ENCODE peak calls at places on chromosomes 7 and 10, in six cellular contexts. I is A549, X is transverse colon, N is H1, O is ovary, F is stomach. H is an unnamed sample.

GRCh38 chr7:1022356-1022755 is 22.0 kb upstream of the GPR146 start:
- DNase-seq in I (no peak), X (no peak), N (no peak), O (no peak), F (no peak), H (no peak)

GRCh38 chr7:151245360-151246160 is 2.9 kb downstream of the SMARCD3 start:
- DNase-seq in I (peak; percentile 88), X (peak; percentile 47), N (no peak), O (peak; percentile 80), F (peak; percentile 49), H (no peak)

GRCh38 chr7:5274441-5274840 is 8.3 kb upstream of the SLC29A4 start:
- DNase-seq in I (no peak), X (no peak), N (no peak), O (no peak), F (no peak), H (no peak)

GRCh38 chr10:29585488-29585976 is 49.2 kb downstream of the SVIL start:
- DNase-seq in I (no peak), X (no peak), N (no peak), O (no peak), F (no peak), H (no peak)

GRCh38 chr10:6786579-6787031 is 206.5 kb upstream of the PRKCQ start:
- DNase-seq in I (peak; percentile 46), X (no peak), N (no peak), O (peak; percentile 57), F (no peak), H (no peak)

GRCh38 chr7:125391921-125392320 is 462.3 kb upstream of the POT1 start:
- DNase-seq in I (no peak), X (no peak), N (no peak), O (no peak), F (no peak), H (no peak)

GRCh38 chr7:102313997-102314780 is 27.5 kb downstream of the SH2B2 start:
- DNase-seq in I (no peak), X (no peak), N (no peak), O (no peak), F (no peak), H (no peak)

GRCh38 chr7:33903770-33904679 is 1.3 kb upstream of the BMPER start:
- DNase-seq in I (peak; percentile 53), X (peak; percentile 13), N (no peak), O (peak; percentile 67), F (no peak), H (peak; percentile 33)

GRCh38 chr7:46637793-46638735 is 717.0 kb upstream of the IGFBP3 start:
- DNase-seq in I (no peak), X (no peak), N (no peak), O (no peak), F (no peak), H (no peak)

GRCh38 chr7:44887293-44887692 is 2.0 kb upstream of the PURB start:
- DNase-seq in I (no peak), X (no peak), N (no peak), O (no peak), F (no peak), H (no peak)

GRCh38 chr7:44885394-44886317 is at the start of gene PURB:
- DNase-seq in I (peak; percentile 90), X (peak; percentile 96), N (peak; percentile 70), O (peak; percentile 96), F (peak; percentile 96), H (peak; percentile 91)

GRCh38 chr7:44882899-44883298 is 2.4 kb downstream of the PURB start:
- DNase-seq in I (no peak), X (no peak), N (no peak), O (no peak), F (no peak), H (no peak)

GRCh38 chr7:44883961-44884360 is 1.4 kb downstream of the PURB start:
- DNase-seq in I (no peak), X (no peak), N (no peak), O (no peak), F (no peak), H (no peak)

DNA sequence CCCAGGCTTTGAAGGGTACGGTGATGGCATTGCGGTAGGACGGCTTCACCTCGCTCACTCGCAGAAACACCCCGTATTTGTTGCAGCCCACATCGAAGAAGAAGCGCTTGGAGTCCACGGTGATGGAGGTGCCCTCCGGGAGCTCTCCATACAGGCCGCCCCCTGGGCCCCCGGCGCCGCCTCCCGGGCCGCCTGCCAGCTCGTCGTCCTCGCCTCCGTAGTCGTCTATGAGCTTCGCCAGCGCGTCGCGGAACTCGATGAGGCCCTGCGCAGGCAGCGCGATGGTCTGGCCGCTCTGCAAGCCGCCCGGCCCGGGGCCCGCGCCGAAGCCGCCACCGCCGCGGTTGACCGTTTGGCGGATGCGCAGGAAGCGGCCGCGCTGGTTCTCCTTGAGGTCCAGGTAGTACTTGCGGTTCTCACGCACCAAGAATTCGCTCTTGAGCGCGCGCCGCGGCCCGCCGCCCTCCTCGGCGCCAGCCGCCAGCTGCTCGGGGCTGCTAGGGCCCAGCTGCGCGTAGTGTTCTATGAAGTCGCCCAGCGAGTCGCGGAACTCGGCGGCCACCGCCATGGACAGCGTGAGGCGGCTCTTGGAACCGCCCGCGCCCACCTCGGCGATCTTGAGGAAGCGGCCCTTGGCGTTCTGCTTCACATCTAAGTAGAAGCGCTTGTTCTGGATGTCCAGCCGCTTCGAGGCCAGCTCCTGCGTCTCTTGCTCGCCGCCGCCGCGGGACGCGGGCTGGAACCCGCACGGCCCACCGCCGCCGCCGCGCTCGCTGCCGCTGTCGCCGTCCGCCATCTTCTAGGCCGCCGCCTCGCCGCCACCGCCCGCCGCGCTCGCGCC is 557 bp downstream of the PURB start:
- DNase-seq in I (no peak), X (peak; percentile 59), N (no peak), O (peak; percentile 74), F (peak; percentile 55), H (peak; percentile 14)
- TF ChIP-seq EP300 in I (no peak), X (no peak), N (no peak), O (no peak), F (no peak), H (no peak)

GRCh38 chr10:124651402-124651887 is 92.7 kb downstream of the FAM53B start:
- DNase-seq in I (no peak), X (no peak), N (no peak), O (no peak), F (no peak), H (no peak)

GRCh38 chr10:124650263-124650662 is 93.9 kb downstream of the FAM53B start:
- DNase-seq in I (no peak), X (no peak), N (no peak), O (no peak), F (no peak), H (no peak)

GRCh38 chr10:124652200-124652599 is 92.0 kb downstream of the FAM53B start:
- DNase-seq in I (no peak), X (no peak), N (no peak), O (no peak), F (no peak), H (no peak)

GRCh38 chr10:124649209-124649608 is 95.0 kb downstream of the FAM53B start:
- DNase-seq in I (no peak), X (no peak), N (no peak), O (no peak), F (no peak), H (peak; percentile 32)

DNA sequence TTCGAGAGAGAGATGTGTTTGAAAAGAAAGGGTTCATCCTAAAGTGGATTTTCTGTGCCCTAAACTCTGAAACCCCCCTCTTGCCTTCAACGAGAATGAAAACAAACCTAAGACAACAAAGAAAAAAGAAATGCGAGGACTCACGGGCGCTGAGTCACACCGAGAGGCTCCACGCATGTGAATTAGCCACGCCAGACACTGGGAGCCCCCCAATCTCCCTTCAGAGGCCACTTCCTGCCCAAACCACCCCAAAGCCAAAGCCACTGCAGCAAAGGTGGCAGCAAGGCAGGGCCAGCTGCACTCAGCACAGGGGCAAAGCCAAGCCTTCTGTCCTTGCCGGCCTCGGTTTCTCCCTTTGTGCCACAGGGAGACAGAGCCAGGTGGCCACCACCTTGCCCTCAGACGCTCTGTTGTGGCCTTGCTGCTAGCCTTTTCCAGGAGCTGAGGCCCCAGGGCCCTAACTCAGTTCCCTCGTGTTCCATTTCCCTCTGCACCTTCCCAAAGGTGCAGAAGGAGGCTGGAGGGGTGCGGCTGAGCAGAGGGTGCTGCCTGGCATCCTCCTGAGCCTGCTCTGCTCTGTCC is 93.3 kb downstream of the FAM53B start:
- DNase-seq in I (no peak), X (no peak), N (no peak), O (no peak), F (no peak), H (no peak)
- H3K27ac ChIP-seq in I (no peak overlapping the region), X (peak overlapping the region; percentile 41), N (peak overlapping the region; percentile 13), O (no peak overlapping the region), F (peak overlapping the region; percentile 7), H (no peak overlapping the region)

DNA sequence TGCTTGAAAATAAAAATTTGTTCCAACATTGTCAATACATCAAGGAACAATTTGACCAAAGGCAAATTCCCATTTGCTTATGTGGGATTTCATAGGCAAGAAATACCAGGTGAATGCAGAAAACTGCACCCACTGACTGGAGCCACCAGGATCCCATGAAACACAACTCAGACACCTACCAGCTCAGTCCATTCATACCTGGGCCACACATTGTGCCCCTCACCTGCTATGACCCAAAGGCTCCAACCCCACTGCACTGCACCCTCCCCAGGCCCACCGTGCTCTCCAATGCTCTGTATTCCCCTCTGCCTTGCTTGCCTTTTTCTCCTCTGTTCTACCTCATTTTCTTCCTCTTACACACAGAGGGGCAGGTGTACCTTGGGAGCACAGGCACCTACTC is 5.3 kb downstream of the NCAPG2 start:
- DNase-seq in I (no peak), X (no peak), N (no peak), O (no peak), F (no peak), H (no peak)
- H3K4me3 ChIP-seq in I (no peak overlapping the region), X (no peak overlapping the region), N (no peak overlapping the region), O (no peak overlapping the region), F (no peak overlapping the region), H (no peak overlapping the region)

DNA sequence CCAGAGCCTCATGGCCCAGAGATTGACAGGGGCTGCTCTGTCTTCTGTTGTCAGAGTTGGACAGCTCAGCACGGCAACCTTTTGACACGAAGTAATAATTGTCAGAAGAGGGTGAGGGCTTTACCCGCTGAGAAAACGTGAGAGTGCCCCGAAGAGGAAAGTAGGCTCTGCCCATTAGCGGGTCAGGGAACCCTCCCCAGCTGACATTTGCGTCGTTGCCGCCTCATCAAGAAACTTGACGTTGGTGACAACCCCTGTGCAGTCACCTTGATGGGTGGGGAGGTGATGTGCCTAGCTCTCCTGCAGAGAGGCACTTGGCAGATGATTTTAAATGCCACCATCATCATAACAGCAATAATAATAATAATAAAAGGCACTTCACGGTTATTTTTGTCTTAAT is 202.1 kb downstream of the USP6NL start:
- DNase-seq in I (no peak), X (no peak), N (no peak), O (no peak), F (no peak), H (no peak)
- TF ChIP-seq EP300 in I (no peak), X (no peak), N (no peak), O (no peak), F (no peak), H (no peak)

GRCh38 chr7:2729043-2729892 is 41.3 kb downstream of the AMZ1 start:
- DNase-seq in I (no peak), X (no peak), N (no peak), O (peak; percentile 74), F (peak; percentile 22), H (no peak)
- H3K27ac ChIP-seq in I (no peak overlapping the region), X (peak overlapping the region; percentile 69), N (no peak overlapping the region), O (no peak overlapping the region), F (peak overlapping the region; percentile 39), H (peak overlapping the region; percentile 46)

H was measured in tibial nerve.